ENCODE peak calls at places on chromosomes 3 and 15, in six cellular contexts. B is body of pancreas, T is transverse colon, I is uterus, G is prostate gland, K is stomach. C is an unnamed sample. For H3K36me3 and H3K4me1, the result is how much of the 10 kb centered on the place peaks cover.

GRCh38 chr3:37347941-37348340 is 173.6 kb upstream of the LRRFIP2 start:
- DNase-seq in T (no peak), B (no peak), K (no peak), G (no peak), I (no peak), C (no peak)

GRCh38 chr3:50028336-50028735 is 60.4 kb upstream of the RBM5 start:
- DNase-seq in K (no peak), I (no peak), B (no peak), G (peak), T (no peak), C (no peak)

GRCh38 chr3:35079403-35079802 is 559.9 kb upstream of the ARPP21 start:
- DNase-seq in G (no peak), I (no peak), K (no peak), B (no peak), T (no peak), C (no peak)

GRCh38 chr15:61564785-61565184 is 335.7 kb upstream of the RORA start:
- DNase-seq in I (no peak), B (no peak), T (no peak), G (no peak), K (no peak), C (no peak)

GRCh38 chr3:156772588-156773206 is 53.5 kb upstream of the LEKR1 start:
- DNase-seq in B (peak), K (no peak), T (no peak), G (no peak), I (peak), C (no peak)

GRCh38 chr3:46442591-46443530 is 21.8 kb downstream of the LTF start:
- DNase-seq in K (peak), G (no peak), I (peak), T (peak), B (peak), C (peak)

GRCh38 chr3:128273116-128273840 is 120.0 kb downstream of the EEFSEC start:
- DNase-seq in G (no peak), I (no peak), K (no peak), B (no peak), T (no peak), C (no peak)

GRCh38 chr3:46865034-46865507 is 1.8 kb upstream of the MYL3 start:
- DNase-seq in K (no peak), G (peak), T (no peak), I (peak), B (no peak), C (peak)

GRCh38 chr3:113264249-113264648 is 52.9 kb downstream of the BOC start:
- DNase-seq in B (peak), I (peak), T (no peak), G (peak), K (no peak), C (no peak)

GRCh38 chr3:24343084-24343783 is 151.4 kb downstream of the THRB start:
- DNase-seq in T (no peak), K (no peak), I (no peak), B (no peak), G (no peak), C (no peak)

GRCh38 chr3:130658666-130659065 is 88.0 kb downstream of the PIK3R4 start:
- DNase-seq in T (no peak), K (no peak), B (no peak), I (peak), G (no peak), C (no peak)

GRCh38 chr3:11445883-11446282 is 173.7 kb downstream of the ATG7 start:
- DNase-seq in T (no peak), B (no peak), I (no peak), G (no peak), K (no peak), C (no peak)

GRCh38 chr15:95972136-95972553 is 358.4 kb upstream of the NR2F2 start:
- DNase-seq in T (no peak), K (no peak), B (peak), I (peak), G (no peak), C (no peak)

GRCh38 chr3:13706886-13707285 is 158.0 kb downstream of the FBLN2 start:
- DNase-seq in B (no peak), T (no peak), K (no peak), I (peak), G (no peak), C (no peak)

GRCh38 chr15:56325186-56325585 is 40.0 kb upstream of the TEX9 start:
- DNase-seq in K (no peak), B (no peak), I (no peak), T (no peak), G (no peak), C (no peak)

GRCh38 chr3:72145506-72146380 is 360.8 kb upstream of the PROK2 start:
- DNase-seq in B (peak), G (no peak), T (no peak), I (peak), K (no peak), C (no peak)

GRCh38 chr3:134362221-134362620 is 12.0 kb downstream of the AMOTL2 start:
- DNase-seq in I (no peak), T (no peak), K (no peak), B (no peak), G (no peak), C (peak)
- H3K36me3 ChIP-seq in I (under half), T (under half), K (half or more), B (under half), G (half or more), C (under half)

DNA sequence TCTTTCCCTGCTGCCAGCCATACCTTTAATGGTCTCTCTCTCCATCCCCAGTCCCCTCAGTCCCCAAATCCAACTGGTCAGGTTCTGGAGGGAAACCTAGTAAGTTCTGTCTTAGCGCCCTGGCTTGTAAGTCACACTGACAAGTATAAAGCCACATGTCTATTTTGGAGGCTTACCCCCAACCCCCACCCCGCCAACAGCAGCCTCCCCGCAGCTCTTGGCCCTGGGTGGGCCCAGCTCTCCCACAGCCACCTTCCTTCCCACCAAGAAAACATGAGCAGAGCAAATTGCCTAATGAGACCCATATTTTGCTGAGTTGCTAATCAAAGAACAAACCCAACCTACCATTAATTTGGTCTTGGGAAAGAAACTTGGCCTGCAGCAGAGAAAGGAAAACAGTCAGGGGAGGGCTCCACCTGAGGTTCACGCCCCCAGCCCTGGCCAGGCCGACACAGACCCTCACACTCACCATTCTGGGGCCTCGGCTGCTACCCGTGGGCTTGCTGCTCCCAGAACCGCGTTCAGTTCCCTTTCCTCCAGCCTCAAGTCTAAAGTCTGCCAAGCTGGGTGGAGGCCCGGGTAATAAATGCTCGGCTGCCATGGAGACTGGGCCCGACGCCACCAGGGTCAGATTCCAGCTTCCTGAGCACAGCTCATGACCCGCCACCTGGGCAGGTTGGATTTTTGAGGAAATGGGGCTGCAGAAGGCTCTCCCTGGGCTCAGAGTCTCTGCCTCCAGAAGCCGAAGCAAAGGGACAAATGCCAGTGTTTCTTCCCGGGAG is at the start of gene CALML4:
- DNase-seq in K (peak), I (peak), B (peak), T (peak), G (peak), C (peak)
- TF ChIP-seq POLR2A in K (no peak), I (no peak), B (peak), T (peak), G (peak), C (peak)

GRCh38 chr3:44970916-44971490 is 5.0 kb downstream of the ZDHHC3 start:
- DNase-seq in K (no peak), T (no peak), B (no peak), I (no peak), G (no peak), C (no peak)

GRCh38 chr3:44966795-44967278 is 9.1 kb downstream of the ZDHHC3 start:
- DNase-seq in G (peak), T (peak), B (no peak), I (no peak), K (peak), C (no peak)

GRCh38 chr3:44969170-44969569 is 6.8 kb downstream of the ZDHHC3 start:
- DNase-seq in T (no peak), I (no peak), K (peak), G (no peak), B (no peak), C (no peak)

GRCh38 chr3:44968447-44968858 is 7.5 kb downstream of the ZDHHC3 start:
- DNase-seq in I (no peak), T (no peak), G (no peak), B (no peak), K (peak), C (no peak)

DNA sequence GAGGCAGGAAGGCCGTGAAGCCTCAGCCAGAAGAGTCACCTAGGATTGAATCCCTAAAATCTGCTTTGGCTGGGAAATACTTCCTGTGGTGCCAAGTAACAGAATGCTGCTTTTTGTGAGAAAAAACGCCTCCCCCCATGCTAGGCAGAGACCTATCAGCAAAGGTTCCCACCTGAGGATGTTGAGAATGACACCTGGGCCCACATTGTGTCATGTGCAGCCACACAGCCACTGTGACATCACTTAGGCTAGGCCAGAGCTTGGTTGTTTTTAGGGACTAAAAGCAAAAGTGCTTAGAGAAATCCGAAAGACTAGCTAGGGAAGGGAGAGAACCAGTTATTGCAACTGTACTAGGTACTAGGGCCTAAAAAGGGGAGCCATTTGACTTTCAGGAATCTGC is 6.2 kb downstream of the ZDHHC3 start:
- DNase-seq in G (no peak), B (no peak), I (no peak), T (no peak), K (peak), C (no peak)
- H3K4me1 ChIP-seq in G (under half), B (under half), I (under half), T (half or more), K (under half), C (under half)

GRCh38 chr15:90912770-90913075 is 9.6 kb downstream of the MAN2A2 start:
- DNase-seq in K (no peak), B (no peak), G (no peak), I (no peak), T (no peak), C (no peak)

GRCh38 chr15:90913398-90913944 is 10.4 kb downstream of the MAN2A2 start:
- DNase-seq in K (no peak), I (no peak), B (no peak), T (no peak), G (no peak), C (no peak)

GRCh38 chr15:90915808-90916440 is 12.8 kb downstream of the MAN2A2 start:
- DNase-seq in T (peak), I (no peak), G (no peak), K (peak), B (peak), C (peak)

GRCh38 chr15:90915216-90915807 is 12.2 kb downstream of the MAN2A2 start:
- DNase-seq in B (no peak), K (no peak), I (no peak), T (peak), G (no peak), C (no peak)

GRCh38 chr15:90914240-90915080 is 11.4 kb downstream of the MAN2A2 start:
- DNase-seq in G (no peak), T (no peak), I (no peak), B (no peak), K (no peak), C (no peak)
- H3K36me3 ChIP-seq in G (half or more), T (under half), I (under half), B (under half), K (half or more), C (under half)

GRCh38 chr3:16247282-16248058 is 17.3 kb downstream of the DPH3 start:
- DNase-seq in K (peak), G (peak), B (peak), T (peak), I (peak), C (peak)
- TF ChIP-seq POLR2A in K (no peak), G (no peak), B (no peak), T (no peak), I (no peak), C (no peak)

GRCh38 chr3:181941250-181941649 is 229.5 kb downstream of the SOX2 start:
- DNase-seq in K (no peak), I (no peak), T (no peak), B (no peak), G (no peak), C (no peak)
- H3K4me1 ChIP-seq in K (under half), I (under half), T (under half), B (under half), G (under half), C (under half)

DNA sequence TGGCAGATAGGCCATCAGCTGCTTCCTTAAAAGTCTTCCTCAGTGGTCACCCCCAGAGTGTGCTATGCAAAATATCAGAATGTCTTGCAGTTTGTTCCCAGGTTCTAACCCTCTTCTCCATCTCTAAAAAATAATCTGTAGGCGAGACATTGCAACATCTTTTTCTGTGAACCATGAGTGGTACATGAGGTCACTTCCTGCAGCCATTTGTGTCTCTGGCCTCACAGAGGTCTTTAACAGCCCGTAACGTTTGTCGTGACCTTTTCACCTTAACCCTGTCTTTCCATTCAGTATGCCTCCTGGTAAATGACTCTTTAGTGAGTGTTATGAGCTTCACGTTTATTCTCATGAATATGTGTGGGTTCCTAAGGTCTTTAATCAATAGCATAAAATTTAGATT is 145.4 kb downstream of the KLHL25 start:
- DNase-seq in I (peak), K (no peak), B (no peak), T (no peak), G (no peak), C (peak)
- H3K36me3 ChIP-seq in I (under half), K (half or more), B (under half), T (under half), G (under half), C (under half)

GRCh38 chr3:160399347-160400047 is at the start of gene SMC4:
- DNase-seq in B (peak), G (peak), I (peak), T (peak), K (peak), C (peak)

GRCh38 chr3:160401301-160402095 is 2.0 kb downstream of the SMC4 start:
- DNase-seq in I (no peak), G (no peak), K (peak), B (no peak), T (peak), C (peak)

GRCh38 chr3:160402249-160403027 is 3.0 kb downstream of the SMC4 start:
- DNase-seq in G (no peak), T (no peak), B (no peak), K (no peak), I (no peak), C (no peak)

GRCh38 chr3:160400048-160400630 is 689 bp downstream of the SMC4 start:
- DNase-seq in I (peak), G (peak), B (peak), K (peak), T (peak), C (peak)

GRCh38 chr3:160400631-160401150 is 1.2 kb downstream of the SMC4 start:
- DNase-seq in T (peak), K (peak), G (peak), I (no peak), B (peak), C (peak)
- TF ChIP-seq POLR2A in T (no peak), K (no peak), G (no peak), I (no peak), B (no peak), C (no peak)

DNA sequence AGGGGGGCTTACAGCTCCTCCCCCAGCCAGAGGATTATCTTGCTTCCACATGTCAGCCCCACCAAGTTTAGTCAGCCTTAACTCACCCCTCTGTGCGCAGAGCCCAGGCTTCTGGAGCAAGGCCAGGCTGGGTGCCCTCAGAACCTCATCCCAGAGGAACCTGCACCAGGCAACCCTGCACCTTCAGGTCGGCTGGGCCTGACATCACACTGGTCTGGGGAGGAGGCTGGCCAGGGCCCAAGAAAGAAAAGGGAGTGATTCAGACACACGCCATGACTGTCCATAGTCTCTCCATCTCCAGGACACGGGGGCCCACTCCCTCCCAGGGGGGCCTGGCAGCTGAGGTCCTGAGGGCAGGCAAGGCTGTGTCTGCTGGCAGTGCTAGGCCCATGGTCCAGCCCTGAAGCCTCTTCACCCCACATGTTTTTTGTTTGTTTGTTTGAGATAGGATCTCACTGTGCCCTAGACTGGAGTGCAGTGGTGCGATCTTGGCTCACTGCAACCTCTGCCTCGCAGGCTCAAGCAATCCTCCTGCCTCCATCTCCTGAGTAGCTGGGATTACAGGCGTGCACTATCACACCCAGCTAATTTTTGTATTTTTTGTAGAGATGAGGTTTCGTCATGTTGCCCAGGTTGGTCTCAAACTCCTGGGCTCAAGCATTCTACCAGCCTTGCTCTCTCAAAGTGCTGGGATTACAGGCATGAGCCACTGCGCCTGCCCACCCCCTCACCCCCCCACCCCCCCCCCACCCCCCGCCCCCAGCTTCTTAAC is 11.1 kb downstream of the TNK2 start:
- DNase-seq in T (no peak), B (peak), I (peak), G (no peak), K (no peak), C (peak)
- H3K4me1 ChIP-seq in T (under half), B (under half), I (under half), G (under half), K (half or more), C (under half)

GRCh38 chr15:78291698-78292097 is 7.7 kb downstream of the SKIC8 start:
- DNase-seq in B (no peak), G (peak), K (peak), I (no peak), T (no peak), C (no peak)

GRCh38 chr15:78291052-78291451 is 8.4 kb downstream of the SKIC8 start:
- DNase-seq in G (no peak), K (no peak), T (no peak), I (no peak), B (no peak), C (no peak)

GRCh38 chr15:78292219-78292618 is 7.2 kb downstream of the SKIC8 start:
- DNase-seq in I (no peak), T (no peak), G (no peak), K (no peak), B (no peak), C (no peak)

GRCh38 chr15:78284758-78285157 is 14.7 kb downstream of the SKIC8 start:
- DNase-seq in B (no peak), T (no peak), I (no peak), K (no peak), G (no peak), C (no peak)

DNA sequence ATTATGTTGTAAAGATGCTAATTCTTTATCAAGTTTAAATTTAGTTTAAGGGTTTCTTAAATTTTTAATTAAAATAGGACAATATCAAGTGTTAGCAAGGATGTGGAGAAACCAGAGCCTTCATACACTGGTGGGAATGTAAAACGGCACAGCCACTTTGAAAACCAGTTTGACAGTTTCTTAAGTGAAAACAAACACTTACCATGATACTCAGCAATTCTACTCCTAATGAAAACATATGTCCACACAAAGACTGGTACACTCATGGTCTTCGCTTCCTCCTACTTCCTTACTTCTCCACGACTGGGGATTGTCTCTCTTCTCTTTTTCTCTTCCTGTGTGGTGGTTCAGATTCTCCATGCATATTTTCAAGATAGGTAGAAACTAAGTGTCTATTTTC is 9.2 kb downstream of the SKIC8 start:
- DNase-seq in G (no peak), T (no peak), B (no peak), I (no peak), K (no peak), C (no peak)
- H3K36me3 ChIP-seq in G (under half), T (under half), B (under half), I (under half), K (half or more), C (under half)